ENCODE peak calls at places on chromosomes 2 and 18, in seven cellular contexts. S is stimulated activated CD8-positive, alpha-beta memory T cell treated with anti-CD3 and anti-CD28 coated beads, Interleukin-7, amount 100 ng/mL, for 1 hour; D is tibial nerve; M is AG04449; G is astrocyte of the spinal cord; R is stimulated activated CD4-positive, alpha-beta T cell treated with anti-CD3 and anti-CD28 coated beads, Interleukin-15, amount 100 ng/mL, for 1 hour; Q is brain pericyte. T is an unnamed sample.

GRCh38 chr18:48455555-48456478 is 46.6 kb upstream of the ZBTB7C start:
- DNase-seq in S (no peak), D (no peak), M (peak; percentile 85), G (peak; percentile 96), R (no peak), Q (peak; percentile 33), T (peak; percentile 91)

GRCh38 chr2:98058191-98058975 is 28.6 kb upstream of the VWA3B start:
- DNase-seq in S (no peak), D (no peak), M (no peak), G (no peak), R (no peak), Q (no peak), T (no peak)

GRCh38 chr18:62984656-62985315 is 269.4 kb downstream of the PHLPP1 start:
- DNase-seq in S (no peak), D (no peak), M (no peak), G (no peak), R (no peak), Q (no peak), T (no peak)

GRCh38 chr2:20076757-20077156 is 25.3 kb upstream of the LAPTM4A start:
- DNase-seq in S (no peak), D (no peak), M (no peak), G (no peak), R (no peak), Q (no peak), T (no peak)

GRCh38 chr18:23053756-23054457 is 81.4 kb upstream of the CABLES1 start:
- DNase-seq in S (no peak), D (no peak), M (no peak), G (peak; percentile 73), R (no peak), Q (no peak), T (peak; percentile 66)

GRCh38 chr18:33757037-33757436 is 179.0 kb downstream of the ASXL3 start:
- DNase-seq in S (no peak), D (no peak), M (no peak), G (peak; percentile 42), R (no peak), Q (no peak), T (no peak)

GRCh38 chr2:219631925-219632757 is 4.7 kb downstream of the SLC4A3 start:
- DNase-seq in S (no peak), D (no peak), M (no peak), G (no peak), R (no peak), Q (no peak), T (no peak)

GRCh38 chr2:69090008-69090407 is 77.0 kb downstream of the ANTXR1 start:
- DNase-seq in S (no peak), D (no peak), M (no peak), G (no peak), R (no peak), Q (no peak), T (no peak)

GRCh38 chr2:134407154-134407890 is 153.4 kb downstream of the MGAT5 start:
- DNase-seq in S (no peak), D (no peak), M (no peak), G (no peak), R (no peak), Q (no peak), T (no peak)

GRCh38 chr2:112866128-112866835 is 29.7 kb upstream of the IL1B start:
- DNase-seq in S (no peak), D (no peak), M (no peak), G (no peak), R (no peak), Q (no peak), T (no peak)

GRCh38 chr2:157258520-157259326 is 1.2 kb downstream of the GALNT5 start:
- DNase-seq in S (no peak), D (no peak), M (no peak), G (no peak), R (no peak), Q (no peak), T (no peak)

GRCh38 chr2:20483496-20483895 is 36.6 kb downstream of the RHOB start:
- DNase-seq in S (no peak), D (peak; percentile 73), M (no peak), G (no peak), R (no peak), Q (no peak), T (peak; percentile 55)

GRCh38 chr2:115115135-115115534 is 672.7 kb downstream of the DPP10 start:
- DNase-seq in S (no peak), D (no peak), M (no peak), G (no peak), R (no peak), Q (no peak), T (no peak)